ENCODE peak calls at places on chromosomes 2 and 18, in six cellular contexts. G is B cell, D is neural crest cell, H is cardiac muscle cell, T is HCT116, Q is fibroblast of lung. Y is an unnamed sample.

GRCh38 chr18:3329471-3329870 is 67.5 kb downstream of the MYL12B start:
- DNase-seq in H (no peak), G (no peak), D (no peak), Q (no peak), T (no peak), Y (no peak)

GRCh38 chr2:128789221-128789620 is 470.6 kb upstream of the HS6ST1 start:
- DNase-seq in T (no peak), G (no peak), H (no peak), D (no peak), Q (no peak), Y (no peak)

GRCh38 chr2:47346107-47346506 is 56.8 kb upstream of the MSH2 start:
- DNase-seq in T (no peak), G (no peak), H (no peak), Q (no peak), D (no peak), Y (no peak)

GRCh38 chr2:86254576-86255538 is 55.6 kb downstream of the MRPL35 start:
- DNase-seq in Q (no peak), H (no peak), D (no peak), T (no peak), G (no peak), Y (no peak)

GRCh38 chr2:146295080-146295670 is 1549.7 kb upstream of the ACVR2A start:
- DNase-seq in Q (peak; percentile 34), H (no peak), T (no peak), G (no peak), D (no peak), Y (no peak)

GRCh38 chr2:230016844-230017243 is 51.9 kb downstream of the SLC16A14 start:
- DNase-seq in Q (no peak), T (no peak), G (no peak), H (no peak), D (no peak), Y (no peak)

GRCh38 chr2:240644171-240644651 is 18.9 kb downstream of the GPR35 start:
- DNase-seq in H (no peak), Q (no peak), T (no peak), D (no peak), G (no peak), Y (no peak)

GRCh38 chr2:72129676-72130340 is 17.9 kb downstream of the CYP26B1 start:
- DNase-seq in T (no peak), D (no peak), H (no peak), Q (no peak), G (peak; percentile 8), Y (no peak)

GRCh38 chr2:187529977-187530721 is 24.1 kb downstream of the TFPI start:
- DNase-seq in D (no peak), Q (no peak), T (no peak), G (no peak), H (no peak), Y (no peak)

GRCh38 chr2:187369471-187369870 is 78.6 kb downstream of the CALCRL start:
- DNase-seq in T (no peak), D (no peak), Q (peak; percentile 30), H (no peak), G (no peak), Y (no peak)

GRCh38 chr2:218267259-218267658 is 2.7 kb downstream of the AAMP start:
- DNase-seq in Q (no peak), H (no peak), D (no peak), T (no peak), G (no peak), Y (no peak)

GRCh38 chr2:238706673-238707072 is 141.2 kb upstream of the TWIST2 start:
- DNase-seq in G (no peak), T (no peak), H (no peak), Q (no peak), D (no peak), Y (no peak)
- TF ChIP-seq CTCF in G (no peak), T (peak; percentile 39), H (peak; percentile 42), Q (peak; percentile 23), D (peak; percentile 57), Y (no peak)

DNA sequence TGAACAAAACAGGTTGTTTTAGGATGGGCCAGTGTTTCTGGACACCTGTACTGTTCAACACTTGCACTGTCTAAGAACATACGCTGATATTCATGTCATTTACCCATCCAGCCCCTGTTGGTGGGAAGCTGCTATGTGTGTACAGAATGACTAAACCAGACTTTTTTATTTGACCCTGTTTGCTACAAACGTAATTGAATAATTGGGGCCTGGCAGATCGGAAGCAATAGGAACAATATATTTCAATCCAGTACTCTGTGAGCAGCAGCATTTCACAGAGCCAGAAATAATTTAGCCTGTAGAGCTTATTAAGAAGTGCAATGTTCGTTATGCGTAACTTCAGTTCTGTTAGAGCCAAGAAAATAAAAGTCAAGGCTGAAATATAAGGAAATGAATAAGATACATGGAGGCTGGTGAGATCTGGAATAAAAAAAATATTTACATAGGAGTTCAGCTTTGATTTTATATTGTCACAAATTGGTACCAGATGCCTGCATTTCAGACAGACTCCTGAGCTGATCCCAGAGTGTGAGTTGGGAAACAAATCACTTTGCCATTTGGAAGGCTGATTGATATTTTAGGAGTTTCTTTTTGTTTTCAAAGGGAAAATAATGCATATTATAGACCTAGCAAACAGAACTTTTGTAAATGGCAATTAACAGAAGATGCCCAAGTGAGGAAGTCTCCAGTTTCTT is 19.7 kb downstream of the CABLES1 start:
- DNase-seq in T (no peak), Q (no peak), G (no peak), H (no peak), D (no peak), Y (no peak)
- TF ChIP-seq CTCF in T (no peak), Q (no peak), G (no peak), H (no peak), D (no peak), Y (no peak)

DNA sequence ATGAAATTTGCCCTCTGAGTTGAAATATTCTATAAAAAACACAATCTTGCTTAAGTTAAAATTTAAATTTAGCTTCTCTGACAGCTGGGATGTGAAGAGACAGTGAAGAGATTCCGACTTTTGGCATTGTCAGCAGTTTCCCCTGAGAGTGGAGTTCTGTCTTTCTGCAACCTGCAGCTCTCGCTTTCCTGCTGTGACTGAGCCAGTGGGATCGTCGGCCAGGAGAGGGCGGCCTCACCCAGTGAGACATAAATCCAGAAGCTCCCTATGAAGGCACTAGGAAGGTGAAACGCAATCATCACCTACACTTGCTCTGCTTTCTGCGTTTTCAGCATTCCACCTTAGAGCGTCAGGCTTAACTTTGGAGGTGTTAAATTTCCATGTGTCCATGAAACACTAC is 75.4 kb upstream of the HNMT start:
- DNase-seq in D (peak; percentile 40), G (no peak), Q (peak; percentile 13), T (peak; percentile 10), H (peak; percentile 61), Y (no peak)
- TF ChIP-seq CTCF in D (peak; percentile 65), G (no peak), Q (peak; percentile 40), T (peak; percentile 74), H (peak; percentile 74), Y (no peak)

DNA sequence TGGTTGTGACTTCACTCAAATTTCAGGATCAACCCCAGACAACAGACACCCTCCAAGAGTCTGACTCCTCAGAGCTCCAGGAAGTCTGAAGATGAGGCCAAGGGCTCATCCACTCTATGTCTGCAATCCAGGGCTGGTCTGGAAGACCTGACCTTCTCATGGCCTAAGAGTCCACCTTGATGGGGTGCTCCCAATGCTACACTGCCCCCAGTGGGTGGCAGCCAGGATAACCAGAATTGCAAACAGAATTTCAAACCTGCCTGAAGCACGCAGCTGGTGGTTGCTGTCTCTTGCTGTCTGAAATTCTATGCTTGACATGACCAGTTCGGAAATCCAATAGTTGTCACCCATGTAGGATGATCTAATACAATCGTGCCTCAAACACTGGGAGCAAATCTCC is 96.0 kb downstream of the UXS1 start:
- DNase-seq in T (no peak), Q (peak; percentile 15), G (no peak), H (peak; percentile 31), D (no peak), Y (no peak)
- TF ChIP-seq CTCF in T (peak; percentile 57), Q (no peak), G (no peak), H (peak; percentile 55), D (peak; percentile 56), Y (no peak)

DNA sequence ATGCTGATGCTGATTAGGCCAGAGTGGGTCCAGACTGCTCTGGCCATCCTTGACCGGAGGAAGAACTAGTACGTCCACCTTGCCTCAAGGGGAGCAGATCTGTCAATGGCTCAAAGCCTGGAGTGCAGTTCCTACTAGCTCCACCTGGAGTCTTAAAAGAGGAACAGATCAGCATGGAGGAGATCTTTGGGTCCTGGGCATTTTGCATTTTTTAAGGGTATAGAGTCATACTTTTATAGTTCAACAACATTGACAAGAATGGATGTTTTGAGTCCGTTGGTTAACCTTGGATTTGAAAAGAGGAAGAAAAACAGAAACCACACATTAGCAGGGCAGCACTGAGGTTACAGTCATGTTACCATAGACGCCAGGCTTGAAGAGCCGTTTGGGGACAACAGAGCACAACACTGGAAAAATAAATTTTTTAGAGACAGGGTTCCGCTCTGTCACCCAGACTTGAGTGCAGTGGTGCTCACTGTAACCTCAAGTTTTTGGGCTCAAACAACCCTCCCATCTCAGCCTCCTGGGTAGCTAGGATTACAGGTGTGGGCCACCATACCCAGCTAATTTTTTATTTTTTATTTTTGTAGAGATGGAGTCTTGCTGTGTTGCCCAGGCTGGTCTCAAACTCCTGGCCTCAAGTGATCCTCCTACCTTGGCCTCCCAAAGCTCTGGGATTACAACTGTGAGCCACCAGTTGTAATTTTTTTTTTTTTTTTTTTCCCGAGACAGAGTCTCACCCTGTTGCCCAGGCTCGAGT is 78.5 kb downstream of the PRKCE start:
- DNase-seq in T (peak; percentile 13), Q (no peak), G (peak; percentile 47), H (no peak), D (no peak), Y (no peak)
- TF ChIP-seq CTCF in T (peak; percentile 54), Q (no peak), G (peak; percentile 73), H (peak; percentile 19), D (peak; percentile 41), Y (peak; percentile 22)

Y was measured in natural killer cell.